ENCODE peak calls at places on chromosomes 1 and 21, in five cellular contexts. W is CD8-positive, alpha-beta memory T cell; Y is hepatocyte; G is uterus; L is endothelial cell of umbilical vein. U is an unnamed sample. For H3K4me1, the result is how much of the 10 kb centered on the place peaks cover.

GRCh38 chr1:23380719-23381118 is 11.1 kb upstream of the ZNF436 start:
- DNase-seq in G (no peak), W (no peak), L (no peak), Y (no peak), U (no peak)

GRCh38 chr1:184753608-184754478 is 815 bp downstream of the EDEM3 start:
- DNase-seq in W (peak), G (no peak), L (peak), Y (peak), U (peak)

GRCh38 chr1:52662645-52663313 is 29.8 kb downstream of the SHISAL2A start:
- DNase-seq in W (no peak), L (peak), Y (peak), G (no peak), U (peak)

GRCh38 chr1:4797429-4797828 is 143.0 kb downstream of the AJAP1 start:
- DNase-seq in G (no peak), Y (no peak), L (no peak), W (no peak), U (no peak)

GRCh38 chr1:115240321-115240720 is 97.7 kb downstream of the NGF start:
- DNase-seq in L (no peak), Y (no peak), G (no peak), W (no peak), U (no peak)

GRCh38 chr1:74571875-74572274 is 59.5 kb upstream of the LRRC53 start:
- DNase-seq in W (no peak), L (no peak), G (no peak), Y (no peak), U (no peak)

GRCh38 chr21:46146856-46147255 is 8.5 kb downstream of the FTCD start:
- DNase-seq in W (peak), L (no peak), G (peak), Y (no peak), U (no peak)

GRCh38 chr1:154328318-154329151 is 3.2 kb downstream of the ATP8B2 start:
- DNase-seq in Y (peak), G (peak), L (peak), W (peak), U (no peak)

GRCh38 chr1:213135572-213135971 is 84.5 kb downstream of the RPS6KC1 start:
- DNase-seq in W (no peak), Y (no peak), G (no peak), L (peak), U (no peak)

GRCh38 chr1:199205740-199206139 is 566.9 kb downstream of the PTPRC start:
- DNase-seq in L (peak), Y (no peak), W (no peak), G (no peak), U (no peak)

GRCh38 chr1:93567255-93567918 is 114.2 kb downstream of the BCAR3 start:
- DNase-seq in Y (peak), W (no peak), G (peak), L (peak), U (no peak)

GRCh38 chr1:5764959-5765358 is 227.3 kb downstream of the NPHP4 start:
- DNase-seq in G (no peak), L (no peak), W (no peak), Y (no peak), U (no peak)

GRCh38 chr1:38938722-38939260 is 2.8 kb downstream of the RHBDL2 start:
- DNase-seq in W (no peak), L (no peak), G (no peak), Y (no peak), U (no peak)

GRCh38 chr1:214518387-214518786 is 33.0 kb downstream of the PTPN14 start:
- DNase-seq in Y (no peak), L (no peak), G (no peak), W (no peak), U (no peak)

GRCh38 chr1:27980216-27980820 is 20.5 kb downstream of the XKR8 start:
- DNase-seq in Y (no peak), G (no peak), W (no peak), L (no peak), U (no peak)

GRCh38 chr1:67850611-67851075 is 17.4 kb upstream of the GNG12 start:
- DNase-seq in Y (peak), L (peak), W (no peak), G (peak), U (peak)

GRCh38 chr1:72280131-72280530 is 2.2 kb downstream of the NEGR1 start:
- DNase-seq in G (no peak), L (peak), W (no peak), Y (no peak), U (no peak)

GRCh38 chr1:91710261-91710660 is 175.7 kb downstream of the TGFBR3 start:
- DNase-seq in G (no peak), Y (no peak), L (no peak), W (no peak), U (no peak)

GRCh38 chr1:29784276-29785136 is 548.2 kb downstream of the PTPRU start:
- DNase-seq in L (no peak), Y (no peak), G (no peak), W (no peak), U (no peak)

GRCh38 chr1:89822109-89822962 is 1.5 kb downstream of the LRRC8D start:
- DNase-seq in Y (no peak), L (no peak), G (no peak), W (no peak), U (no peak)

GRCh38 chr1:172450524-172450885 is 6.6 kb upstream of the PIGC start:
- DNase-seq in Y (peak), G (no peak), L (peak), W (no peak), U (no peak)

GRCh38 chr1:12095822-12096263 is 32.7 kb downstream of the TNFRSF8 start:
- DNase-seq in Y (no peak), W (no peak), L (no peak), G (no peak), U (peak)

GRCh38 chr1:101482306-101482705 is 245.5 kb downstream of the S1PR1 start:
- DNase-seq in W (no peak), Y (no peak), G (no peak), L (no peak), U (no peak)

GRCh38 chr1:101479945-101480344 is 243.1 kb downstream of the S1PR1 start:
- DNase-seq in L (no peak), G (no peak), W (no peak), Y (no peak), U (no peak)

GRCh38 chr1:101484896-101485412 is 248.1 kb downstream of the S1PR1 start:
- DNase-seq in L (no peak), W (no peak), G (no peak), Y (no peak), U (peak)

GRCh38 chr1:101483982-101484381 is 247.2 kb downstream of the S1PR1 start:
- DNase-seq in Y (no peak), L (no peak), G (no peak), W (no peak), U (no peak)

GRCh38 chr1:101485712-101486111 is 248.9 kb downstream of the S1PR1 start:
- DNase-seq in G (no peak), Y (no peak), W (no peak), L (no peak), U (no peak)
- H3K4me1 ChIP-seq in G (under half), Y (under half), W (under half), L (under half), U (under half)

DNA sequence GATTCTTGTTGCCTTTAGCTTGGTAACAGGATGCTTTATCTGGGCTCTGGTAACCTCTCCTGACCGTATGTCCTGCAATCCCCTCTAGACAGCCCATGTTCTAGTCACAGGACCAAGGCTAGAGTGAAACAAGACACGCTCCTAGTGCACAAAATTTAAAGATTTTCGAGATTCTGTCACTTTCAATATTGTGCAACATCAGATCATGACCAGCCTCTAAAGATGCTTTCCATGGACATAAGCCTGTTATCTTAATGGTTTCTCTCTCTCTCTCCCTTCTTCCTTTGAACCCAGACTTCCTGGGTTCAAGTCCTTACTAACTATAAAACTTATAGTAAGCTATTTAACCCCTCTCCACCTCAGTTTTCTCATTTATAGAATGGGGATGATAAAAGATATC is 1.6 kb upstream of the LY9 start:
- DNase-seq in G (no peak), Y (no peak), L (no peak), W (no peak), U (no peak)
- H3K4me1 ChIP-seq in G (under half), Y (under half), L (under half), W (under half), U (under half)

DNA sequence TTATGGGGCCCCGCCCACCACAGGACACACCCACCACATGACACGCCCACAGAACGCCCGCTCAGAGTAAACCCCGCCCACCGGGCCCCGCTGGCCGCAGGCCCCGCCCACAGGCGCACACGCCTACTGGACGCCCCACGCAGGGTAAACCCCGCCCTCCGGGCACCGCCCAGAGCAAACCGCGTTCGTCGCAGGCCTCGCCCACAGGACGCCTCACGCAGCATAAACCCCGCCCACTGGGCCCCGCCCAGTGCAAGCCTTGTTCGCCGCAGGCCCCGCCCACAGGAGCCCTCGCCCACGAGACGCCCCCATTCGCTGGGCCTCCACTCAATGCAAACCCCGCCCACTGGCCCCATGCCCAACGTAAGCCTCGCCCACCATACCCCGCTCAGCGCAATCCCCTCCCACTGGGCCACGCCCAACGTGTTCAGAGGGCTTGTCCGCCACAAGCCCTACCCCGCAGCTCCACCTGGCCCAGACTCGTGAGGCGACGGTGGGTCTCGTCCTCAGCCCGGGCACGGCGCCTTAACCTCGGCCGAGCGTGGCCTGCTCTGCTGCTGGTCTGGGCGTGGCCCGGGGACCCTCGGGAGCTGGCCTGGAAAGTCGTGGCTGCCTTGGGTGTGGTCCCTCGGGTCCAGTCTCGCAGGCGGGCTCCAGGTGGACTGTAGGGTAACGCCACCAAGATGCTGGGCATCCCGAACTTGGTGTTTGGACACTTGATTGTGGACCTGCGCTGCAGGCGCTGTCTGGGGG is 401 bp upstream of the TMEM52 start:
- DNase-seq in L (peak), W (peak), Y (peak), G (peak), U (peak)
- H3K4me1 ChIP-seq in L (under half), W (under half), Y (under half), G (under half), U (under half)

DNA sequence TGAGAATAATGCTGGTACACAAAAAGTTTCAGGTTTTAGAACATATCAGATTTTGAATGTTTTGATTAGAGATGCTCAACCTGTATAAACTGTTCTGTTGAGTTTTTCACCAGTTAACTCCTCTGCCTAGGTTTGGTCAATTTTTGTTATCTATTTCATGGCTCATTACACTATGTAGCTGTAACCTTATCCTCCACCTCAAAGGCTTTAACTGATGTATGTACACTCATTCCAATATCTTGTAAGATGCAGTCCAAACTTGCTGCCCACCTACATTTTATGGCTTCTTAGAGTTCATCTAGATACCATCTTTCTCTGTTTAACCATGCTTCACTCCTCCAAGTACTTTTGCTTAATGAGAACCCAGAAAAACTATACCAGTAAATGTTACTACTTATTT is 107.8 kb downstream of the EIF4G3 start:
- DNase-seq in Y (no peak), W (no peak), G (no peak), L (no peak), U (no peak)
- H3K4me1 ChIP-seq in Y (under half), W (under half), G (under half), L (under half), U (under half)

DNA sequence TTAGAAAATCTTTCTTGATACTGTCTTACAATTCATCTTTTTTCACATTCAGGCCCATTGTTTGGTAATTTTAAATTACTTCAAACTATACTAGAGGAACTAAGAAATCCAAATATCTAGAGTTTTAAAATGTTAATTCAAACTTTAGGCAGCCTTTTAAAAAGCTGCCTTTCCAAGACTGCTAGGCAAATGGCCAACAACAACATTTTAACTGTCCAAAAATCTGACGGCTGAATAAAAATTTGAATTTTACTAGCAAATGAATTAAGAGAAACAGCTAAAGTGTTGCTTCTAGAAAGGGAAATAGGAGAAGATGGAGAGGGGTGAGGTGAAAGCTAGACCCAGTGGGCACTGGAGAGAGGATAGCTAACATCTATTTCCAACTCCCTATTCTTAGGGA is 17.2 kb downstream of the DPYD start:
- DNase-seq in Y (no peak), G (no peak), L (peak), W (no peak), U (no peak)
- H3K4me1 ChIP-seq in Y (under half), G (under half), L (half or more), W (under half), U (under half)

U was measured in SJCRH30.